ENCODE peak calls at places on chromosome 11, in eight cellular contexts. F is fibroblast of lung, O is astrocyte of the spinal cord, I is fibroblast of mammary gland, G is kidney epithelial cell, T is PC-9, W is lower leg skin, X is pancreas. D is an unnamed sample.

GRCh38 chr11:122863704-122864326 is 18.7 kb upstream of the JHY start:
- DNase-seq in T (no peak), F (peak), X (no peak), O (peak), G (no peak), W (no peak), I (peak), D (peak)

GRCh38 chr11:77184136-77184860 is 56.3 kb downstream of the MYO7A start:
- DNase-seq in O (no peak), T (no peak), X (no peak), G (no peak), I (no peak), F (no peak), W (no peak), D (no peak)

GRCh38 chr11:126443120-126443519 is 87.6 kb downstream of the ST3GAL4 start:
- DNase-seq in I (no peak), W (no peak), T (no peak), O (no peak), F (no peak), X (no peak), G (no peak), D (no peak)

GRCh38 chr11:133681901-133682300 is 149.6 kb upstream of the OPCML start:
- DNase-seq in G (no peak), F (no peak), I (no peak), W (peak), O (no peak), T (no peak), X (no peak), D (no peak)

GRCh38 chr11:57031541-57031940 is 42.8 kb downstream of the OR5AK2 start:
- DNase-seq in W (no peak), O (no peak), F (no peak), G (no peak), X (no peak), T (no peak), I (no peak), D (no peak)

GRCh38 chr11:120554771-120555432 is 43.4 kb downstream of the GRIK4 start:
- DNase-seq in W (no peak), I (no peak), F (peak), G (no peak), X (no peak), O (peak), T (no peak), D (no peak)

GRCh38 chr11:57567512-57568329 is at the start of gene UBE2L6:
- DNase-seq in I (peak), G (no peak), T (no peak), O (peak), W (peak), X (peak), F (peak), D (peak)

GRCh38 chr11:57303280-57303989 is 21.3 kb downstream of the TNKS1BP1 start:
- DNase-seq in I (no peak), G (no peak), O (no peak), F (no peak), T (no peak), X (no peak), W (peak), D (peak)

GRCh38 chr11:95115597-95115996 is 26.0 kb downstream of the ENDOD1 start:
- DNase-seq in G (no peak), X (no peak), W (no peak), I (no peak), F (no peak), T (no peak), O (no peak), D (no peak)

GRCh38 chr11:27427183-27427980 is 45.2 kb downstream of the LGR4 start:
- DNase-seq in F (no peak), O (peak), G (no peak), X (peak), I (peak), T (no peak), W (no peak), D (peak)

GRCh38 chr11:77381749-77382693 is 80.5 kb upstream of the GDPD4 start:
- DNase-seq in X (no peak), O (peak), T (no peak), I (peak), G (no peak), W (no peak), F (peak), D (no peak)

GRCh38 chr11:13055200-13055599 is 46.1 kb downstream of the RASSF10 start:
- DNase-seq in I (no peak), G (no peak), F (no peak), T (no peak), X (no peak), W (no peak), O (no peak), D (no peak)

GRCh38 chr11:2591805-2592204 is 108.0 kb downstream of the KCNQ1OT1 start:
- DNase-seq in F (no peak), G (no peak), X (no peak), O (no peak), I (no peak), T (no peak), W (no peak), D (no peak)

GRCh38 chr11:11502303-11502828 is 119.4 kb downstream of the GALNT18 start:
- DNase-seq in I (no peak), T (no peak), O (no peak), X (no peak), G (no peak), F (no peak), W (no peak), D (no peak)

GRCh38 chr11:70538641-70539359 is 140.5 kb downstream of the CTTN start:
- DNase-seq in X (no peak), G (no peak), F (no peak), W (no peak), I (no peak), O (no peak), T (no peak), D (no peak)

GRCh38 chr11:94183886-94184264 is 55.2 kb downstream of the PANX1 start:
- DNase-seq in T (peak), O (peak), W (no peak), F (peak), X (peak), G (peak), I (peak), D (peak)

GRCh38 chr11:2690596-2691354 is 9.0 kb downstream of the KCNQ1OT1 start:
- DNase-seq in X (no peak), G (no peak), F (no peak), T (no peak), O (no peak), W (peak), I (no peak), D (no peak)

GRCh38 chr11:62497132-62497915 is 49.3 kb downstream of the AHNAK start:
- DNase-seq in G (no peak), O (peak), W (no peak), I (peak), T (peak), X (no peak), F (peak), D (peak)

GRCh38 chr11:287821-288327 is 1.1 kb upstream of the PGGHG start:
- DNase-seq in X (no peak), I (no peak), G (no peak), O (no peak), W (peak), F (no peak), T (no peak), D (no peak)

GRCh38 chr11:118209037-118209436 is 15.8 kb downstream of the JAML start:
- DNase-seq in F (no peak), G (no peak), X (no peak), I (no peak), T (no peak), W (no peak), O (no peak), D (no peak)

GRCh38 chr11:38814670-38815069 is 2216.6 kb upstream of the RAG2 start:
- DNase-seq in G (no peak), F (no peak), X (no peak), T (no peak), O (peak), I (no peak), W (no peak), D (peak)

GRCh38 chr11:57230797-57231538 is 6.1 kb downstream of the APLNR start:
- DNase-seq in T (no peak), G (no peak), I (peak), O (no peak), F (no peak), X (no peak), W (no peak), D (no peak)

GRCh38 chr11:116504541-116505149 is 268.1 kb downstream of the BUD13 start:
- DNase-seq in W (no peak), O (no peak), I (no peak), G (no peak), X (no peak), F (no peak), T (no peak), D (no peak)

GRCh38 chr11:114244995-114245394 is 51.2 kb upstream of the NNMT start:
- DNase-seq in W (no peak), G (no peak), O (no peak), I (no peak), T (no peak), X (no peak), F (no peak), D (no peak)

GRCh38 chr11:64096835-64097234 is 61.1 kb downstream of the FLRT1 start:
- DNase-seq in T (no peak), F (no peak), G (no peak), O (no peak), I (no peak), W (no peak), X (no peak), D (no peak)

GRCh38 chr11:10495464-10495786 is 40.4 kb downstream of the AMPD3 start:
- DNase-seq in G (no peak), I (no peak), O (no peak), F (no peak), W (peak), X (no peak), T (no peak), D (no peak)
- H3K4me3 ChIP-seq in G (no peak), I (no peak), O (no peak), F (no peak), W (no peak), X (no peak), T (no peak), D (no peak)

DNA sequence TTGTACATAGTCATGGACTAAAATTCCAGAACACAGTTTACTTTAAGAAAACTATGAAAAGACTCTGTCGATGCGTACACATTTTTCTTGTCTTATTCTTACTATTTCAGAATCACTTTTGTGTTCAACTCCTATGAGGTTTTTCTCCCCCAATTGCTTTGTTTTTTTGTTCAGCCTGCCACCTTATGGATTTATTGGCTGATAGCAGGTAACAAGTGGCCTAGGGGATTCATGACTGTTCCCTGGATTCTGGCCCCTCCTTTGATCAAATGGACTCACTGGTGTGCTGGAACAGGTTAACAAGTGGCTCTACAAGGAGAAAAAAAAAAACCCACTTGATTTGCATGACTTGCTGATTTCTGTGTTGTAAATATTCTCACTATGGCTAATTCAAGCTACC is 10.6 kb downstream of the MMP20 start:
- DNase-seq in W (no peak), G (no peak), O (no peak), X (no peak), F (no peak), I (no peak), T (no peak), D (no peak)
- TF ChIP-seq CTCF in W (no peak), G (peak), O (no peak), X (no peak), F (no peak), I (no peak), T (peak), D (peak)

GRCh38 chr11:67419330-67420049 is 4.0 kb downstream of the CARNS1 start:
- DNase-seq in F (no peak), T (no peak), W (no peak), X (peak), I (no peak), G (no peak), O (no peak), D (no peak)
- H3K4me3 ChIP-seq in F (no peak), T (no peak), W (no peak), X (peak), I (no peak), G (no peak), O (no peak), D (no peak)

DNA sequence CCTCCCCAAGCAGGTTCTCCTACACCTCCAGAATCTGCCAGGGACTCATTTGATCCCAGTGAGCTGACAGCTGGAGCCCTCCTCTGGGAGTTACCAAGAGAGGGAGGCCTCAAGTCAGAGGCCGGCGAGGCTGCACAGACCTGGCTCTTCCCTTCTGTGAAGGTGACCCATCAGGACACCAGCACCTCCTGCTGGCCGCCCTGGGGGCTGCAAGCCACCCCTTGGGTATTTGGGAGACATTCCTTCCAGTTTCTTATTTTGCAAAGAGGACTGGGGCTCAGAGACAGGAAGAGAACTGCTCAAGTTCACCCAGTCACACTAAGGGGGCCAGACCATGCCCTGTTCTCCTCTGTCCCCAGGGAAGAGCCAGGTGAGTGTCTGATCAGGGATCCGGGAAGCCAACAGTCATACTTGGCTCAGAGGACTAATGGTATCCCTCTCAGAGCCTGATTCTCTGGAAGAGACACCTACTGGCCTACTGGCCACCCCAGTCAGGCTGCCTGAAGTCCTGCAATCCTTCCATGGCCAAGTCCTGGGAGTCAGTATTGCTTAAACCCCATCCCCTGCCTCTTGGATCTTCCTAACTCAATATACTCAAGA is 40.5 kb upstream of the RIC3 start:
- DNase-seq in G (no peak), T (no peak), X (peak), F (no peak), I (no peak), W (peak), O (no peak), D (no peak)
- TF ChIP-seq CTCF in G (peak), T (peak), X (peak), F (peak), I (peak), W (no peak), O (peak), D (peak)

DNA sequence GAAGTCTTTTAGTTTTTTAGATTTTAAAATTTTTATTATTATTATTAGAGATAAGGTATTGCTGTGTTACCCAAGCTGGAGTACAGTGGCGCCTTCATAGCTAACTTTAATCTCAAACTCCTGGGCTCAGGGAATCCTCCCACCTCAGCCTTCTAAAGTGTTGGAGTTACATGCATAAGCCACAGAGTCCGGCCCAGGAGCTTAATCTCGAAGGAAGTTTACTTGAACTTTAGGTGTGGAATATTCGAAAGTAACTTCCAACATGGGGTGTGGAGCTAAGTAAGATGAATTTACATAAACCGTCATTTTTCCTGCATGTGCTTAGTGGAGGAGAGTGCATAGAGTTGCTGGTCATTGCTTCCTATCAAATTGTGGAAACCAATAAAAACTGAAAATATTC is 1.4 kb downstream of the ATG13 start:
- DNase-seq in G (no peak), X (no peak), F (no peak), I (no peak), O (no peak), W (no peak), T (no peak), D (no peak)
- H3K4me3 ChIP-seq in G (no peak), X (peak), F (no peak), I (peak), O (peak), W (no peak), T (peak), D (peak)

D was measured in epithelial cell of esophagus.